ENCODE peak calls at places on chromosome 9, in six cellular contexts. U, T, Q, Y, K and I are unnamed samples.

GRCh38 chr9:88234114-88234513 is 95.8 kb upstream of the SPATA31C2 start:
- DNase-seq in U (no peak), T (no peak), Q (no peak), Y (no peak), K (no peak), I (no peak)

GRCh38 chr9:134626576-134627416 is 14.8 kb upstream of the COL5A1 start:
- DNase-seq in U (peak; percentile 6), T (peak; percentile 40), Q (no peak), Y (peak; percentile 66), K (no peak), I (no peak)

GRCh38 chr9:97508852-97509251 is 7.4 kb downstream of the TMOD1 start:
- DNase-seq in U (no peak), T (no peak), Q (no peak), Y (no peak), K (no peak), I (no peak)

GRCh38 chr9:14203366-14204056 is 110.4 kb downstream of the NFIB start:
- DNase-seq in U (peak; percentile 55), T (peak; percentile 67), Q (no peak), Y (peak; percentile 87), K (peak; percentile 76), I (no peak)

GRCh38 chr9:4548796-4549725 is 58.8 kb downstream of the SLC1A1 start:
- DNase-seq in U (peak; percentile 28), T (peak; percentile 65), Q (no peak), Y (no peak), K (no peak), I (peak; percentile 23)

GRCh38 chr9:76023715-76024195 is 133.3 kb downstream of the PCSK5 start:
- DNase-seq in U (no peak), T (no peak), Q (no peak), Y (no peak), K (no peak), I (peak; percentile 8)

GRCh38 chr9:14846871-14847311 is 63.3 kb downstream of the FREM1 start:
- DNase-seq in U (peak; percentile 35), T (peak; percentile 78), Q (peak; percentile 8), Y (no peak), K (peak; percentile 17), I (peak; percentile 63)

GRCh38 chr9:89046832-89047231 is 55.6 kb downstream of the S1PR3 start:
- DNase-seq in U (no peak), T (no peak), Q (no peak), Y (no peak), K (no peak), I (no peak)

GRCh38 chr9:28155671-28156070 is 582.4 kb upstream of the C9orf72 start:
- DNase-seq in U (no peak), T (no peak), Q (no peak), Y (no peak), K (no peak), I (no peak)

GRCh38 chr9:72539824-72540347 is 18.5 kb downstream of the TMC1 start:
- DNase-seq in U (no peak), T (no peak), Q (no peak), Y (no peak), K (no peak), I (no peak)

GRCh38 chr9:4371108-4371507 is 71.2 kb upstream of the GLIS3 start:
- DNase-seq in U (no peak), T (no peak), Q (no peak), Y (no peak), K (no peak), I (no peak)

GRCh38 chr9:84070590-84070989 is 90.0 kb downstream of the RMI1 start:
- DNase-seq in U (no peak), T (no peak), Q (no peak), Y (no peak), K (no peak), I (no peak)

GRCh38 chr9:88533951-88534455 is 975 bp upstream of the NXNL2 start:
- DNase-seq in U (peak; percentile 74), T (peak; percentile 73), Q (no peak), Y (peak; percentile 86), K (peak; percentile 27), I (no peak)

GRCh38 chr9:123217148-123217585 is 51.2 kb downstream of the STRBP start:
- DNase-seq in U (no peak), T (no peak), Q (no peak), Y (no peak), K (no peak), I (no peak)

GRCh38 chr9:93177676-93178075 is 6.3 kb upstream of the WNK2 start:
- DNase-seq in U (no peak), T (no peak), Q (no peak), Y (no peak), K (no peak), I (no peak)
- TF ChIP-seq CTCF in U (no peak), T (no peak), Q (no peak), Y (no peak), K (no peak), I (no peak)

GRCh38 chr9:126564716-126565115 is 49.0 kb upstream of the LMX1B start:
- DNase-seq in U (no peak), T (no peak), Q (no peak), Y (no peak), K (no peak), I (no peak)
- TF ChIP-seq CTCF in U (no peak), T (no peak), Q (peak; percentile 29), Y (no peak), K (no peak), I (no peak)

DNA sequence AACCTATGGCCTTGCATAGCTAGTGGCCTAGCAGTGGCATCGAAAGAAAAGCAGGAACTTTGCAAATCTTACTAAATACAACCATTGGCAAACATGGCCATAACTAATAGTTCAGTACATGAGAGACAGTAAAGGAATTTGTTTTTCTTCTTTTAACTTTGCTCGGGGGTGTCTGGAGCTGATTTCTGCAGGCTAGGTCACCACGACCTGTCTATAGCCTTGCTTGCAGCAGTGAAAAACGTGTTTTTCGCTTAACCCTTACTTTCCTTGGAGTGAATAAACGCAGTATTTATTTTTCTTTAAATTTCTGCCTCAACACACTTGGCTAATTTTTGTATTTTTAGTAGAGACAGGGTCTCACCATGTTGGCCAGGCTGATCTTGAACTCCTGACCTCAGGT is 19.9 kb downstream of the NAIF1 start:
- DNase-seq in U (peak; percentile 62), T (no peak), Q (no peak), Y (no peak), K (no peak), I (no peak)
- TF ChIP-seq CTCF in U (no peak), T (no peak), Q (no peak), Y (no peak), K (no peak), I (no peak)

DNA sequence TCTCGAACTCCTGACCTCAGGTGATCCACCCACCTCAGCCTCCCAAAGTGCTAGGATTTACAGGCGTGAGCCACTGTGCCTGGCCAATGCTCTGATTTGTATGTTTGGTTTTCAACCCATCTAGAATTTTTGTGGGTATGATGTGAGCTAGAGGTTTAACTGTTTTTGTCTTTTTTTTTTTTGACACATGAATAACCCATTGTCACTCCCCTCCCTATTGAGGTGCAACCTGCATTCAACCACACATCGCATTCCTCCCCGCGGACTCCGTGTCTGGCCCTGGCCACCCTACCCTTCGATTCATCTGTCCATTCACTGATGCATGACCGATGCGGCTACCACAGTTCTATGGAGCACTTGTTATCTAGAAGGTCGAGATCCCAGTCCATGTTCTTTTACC is 9.5 kb upstream of the FAM163B start:
- DNase-seq in U (no peak), T (no peak), Q (no peak), Y (no peak), K (no peak), I (no peak)
- TF ChIP-seq CTCF in U (no peak), T (no peak), Q (no peak), Y (no peak), K (no peak), I (no peak)

GRCh38 chr9:108083796-108084352 is 594.3 kb upstream of the KLF4 start:
- DNase-seq in U (no peak), T (no peak), Q (no peak), Y (no peak), K (peak; percentile 31), I (no peak)

GRCh38 chr9:108088916-108089315 is 599.3 kb upstream of the KLF4 start:
- DNase-seq in U (no peak), T (no peak), Q (no peak), Y (no peak), K (no peak), I (no peak)

GRCh38 chr9:108083160-108083559 is 593.6 kb upstream of the KLF4 start:
- DNase-seq in U (no peak), T (no peak), Q (no peak), Y (no peak), K (no peak), I (no peak)

GRCh38 chr9:108086624-108087023 is 597.1 kb upstream of the KLF4 start:
- DNase-seq in U (no peak), T (no peak), Q (no peak), Y (no peak), K (no peak), I (no peak)

DNA sequence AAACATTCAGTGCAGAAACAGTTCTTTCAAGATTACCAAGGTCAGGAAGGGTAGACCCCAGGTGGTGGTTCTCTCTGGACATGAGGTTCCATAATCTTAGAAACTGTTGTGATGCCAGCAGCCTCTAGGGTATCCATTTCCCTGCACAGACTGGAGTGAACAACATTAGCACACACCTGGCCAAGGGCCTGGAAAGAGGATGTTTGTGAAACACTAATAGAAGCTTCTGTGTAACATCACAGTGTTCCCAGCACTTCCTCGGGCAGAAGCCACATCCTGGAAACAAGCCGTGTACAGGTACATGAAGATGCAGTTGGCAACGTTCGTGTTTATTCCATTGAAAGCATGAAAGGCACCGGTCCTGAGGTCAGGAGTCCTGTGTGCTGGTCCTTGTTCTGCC is 598.2 kb upstream of the KLF4 start:
- DNase-seq in U (peak; percentile 55), T (no peak), Q (no peak), Y (no peak), K (no peak), I (no peak)
- TF ChIP-seq CTCF in U (no peak), T (no peak), Q (no peak), Y (no peak), K (no peak), I (no peak)

GRCh38 chr9:120925535-120926396 is 830 bp downstream of the TRAF1 start:
- DNase-seq in U (no peak), T (no peak), Q (peak; percentile 78), Y (no peak), K (peak; percentile 47), I (peak; percentile 78)

GRCh38 chr9:120928015-120928719 is 1.6 kb upstream of the TRAF1 start:
- DNase-seq in U (peak; percentile 63), T (peak; percentile 83), Q (no peak), Y (no peak), K (peak; percentile 64), I (no peak)

GRCh38 chr9:120924698-120925534 is 1.7 kb downstream of the TRAF1 start:
- DNase-seq in U (no peak), T (no peak), Q (no peak), Y (no peak), K (no peak), I (no peak)

GRCh38 chr9:120927125-120928014 is 774 bp upstream of the TRAF1 start:
- DNase-seq in U (no peak), T (no peak), Q (no peak), Y (no peak), K (no peak), I (no peak)

DNA sequence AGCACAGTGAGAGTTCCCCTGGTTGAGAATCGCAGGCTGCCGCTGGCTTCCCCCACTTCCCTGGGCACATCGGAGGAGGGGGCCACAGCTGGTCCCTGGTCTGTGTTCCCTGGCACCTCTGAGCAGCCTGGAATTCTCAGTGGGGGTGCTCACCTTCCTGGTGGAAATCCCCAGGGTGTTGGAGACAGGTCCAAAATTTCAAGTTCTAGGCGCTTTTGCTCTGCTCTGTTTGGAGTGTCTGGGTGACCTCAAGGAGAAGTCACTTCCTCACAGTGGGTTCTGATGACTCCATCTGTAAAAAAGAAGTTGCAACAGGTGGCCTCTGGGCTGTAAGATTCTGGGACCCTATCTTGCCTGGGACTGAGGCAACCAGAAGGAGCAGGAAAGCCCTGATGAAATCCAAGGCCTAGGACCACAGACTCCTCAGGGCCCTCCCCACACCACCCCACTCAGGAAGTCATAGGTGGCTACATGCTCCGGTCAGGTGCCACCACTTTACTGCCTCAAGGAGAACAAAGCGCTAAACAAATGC is at the start of gene TRAF1:
- DNase-seq in U (no peak), T (no peak), Q (no peak), Y (no peak), K (no peak), I (no peak)
- TF ChIP-seq CTCF in U (no peak), T (no peak), Q (no peak), Y (no peak), K (no peak), I (no peak)